ENCODE peak calls at places on chromosomes 11 and 22, in five cellular contexts. A is IMR-90, M is H9, B is neuronal stem cell, X is H1. K is an unnamed sample.

GRCh38 chr11:70539360-70540095 is 141.2 kb downstream of the CTTN start:
- DNase-seq in A (no peak), M (no peak), B (no peak), X (no peak), K (no peak)

GRCh38 chr11:35357893-35358292 is 61.5 kb downstream of the SLC1A2 start:
- DNase-seq in A (peak; percentile 81), M (no peak), B (no peak), X (no peak), K (peak; percentile 28)

GRCh38 chr11:117239295-117239694 is 6.8 kb downstream of the RNF214 start:
- DNase-seq in A (peak; percentile 96), M (no peak), B (no peak), X (no peak), K (peak; percentile 94)

GRCh38 chr22:26615830-26616435 is 1.9 kb downstream of the CRYBB1 start:
- DNase-seq in A (no peak), M (no peak), B (no peak), X (no peak), K (no peak)

GRCh38 chr22:40491990-40492631 is 121.7 kb downstream of the SGSM3 start:
- DNase-seq in A (peak; percentile 40), M (no peak), B (no peak), X (no peak), K (peak; percentile 82)

GRCh38 chr11:18088371-18088770 is 17.5 kb downstream of the SAAL1 start:
- DNase-seq in A (no peak), M (no peak), B (no peak), X (no peak), K (no peak)

GRCh38 chr11:130478204-130478701 is 29.8 kb downstream of the ADAMTS15 start:
- DNase-seq in A (peak; percentile 95), M (no peak), B (no peak), X (peak; percentile 44), K (peak; percentile 96)

GRCh38 chr11:74280494-74280893 is 30.9 kb downstream of the P4HA3 start:
- DNase-seq in A (no peak), M (no peak), B (no peak), X (no peak), K (no peak)

GRCh38 chr11:32586576-32587190 is 3.1 kb downstream of the EIF3M start:
- DNase-seq in A (peak; percentile 24), M (no peak), B (no peak), X (no peak), K (peak; percentile 47)

GRCh38 chr11:37525336-37525735 is 927.3 kb upstream of the RAG2 start:
- DNase-seq in A (peak; percentile 38), M (no peak), B (no peak), X (no peak), K (no peak)

GRCh38 chr11:130672911-130673310 is 224.5 kb downstream of the ADAMTS15 start:
- DNase-seq in A (peak; percentile 13), M (no peak), B (no peak), X (no peak), K (no peak)

GRCh38 chr11:11035331-11035730 is 177.5 kb upstream of the ZBED5 start:
- DNase-seq in A (no peak), M (no peak), B (no peak), X (no peak), K (no peak)

GRCh38 chr11:71156301-71156700 is 96.1 kb downstream of the SHANK2 start:
- DNase-seq in A (no peak), M (peak; percentile 13), B (no peak), X (no peak), K (no peak)

GRCh38 chr11:18457435-18457834 is 1.8 kb downstream of the LDHAL6A start:
- DNase-seq in A (no peak), M (no peak), B (no peak), X (no peak), K (no peak)

GRCh38 chr11:45331839-45332485 is 45.8 kb upstream of the SYT13 start:
- DNase-seq in A (no peak), M (no peak), B (no peak), X (no peak), K (no peak)

GRCh38 chr11:76629853-76630599 is 40.5 kb downstream of the LRRC32 start:
- DNase-seq in A (peak; percentile 18), M (no peak), B (no peak), X (no peak), K (no peak)

GRCh38 chr22:44193537-44193896 is 12.8 kb downstream of the PARVG start:
- DNase-seq in A (no peak), M (no peak), B (no peak), X (no peak), K (no peak)

GRCh38 chr11:123393312-123393927 is 36.6 kb upstream of the GRAMD1B start:
- DNase-seq in A (no peak), M (no peak), B (no peak), X (no peak), K (no peak)

GRCh38 chr11:113377606-113378005 is 10.0 kb upstream of the ANKK1 start:
- DNase-seq in A (peak; percentile 5), M (no peak), B (no peak), X (no peak), K (no peak)

GRCh38 chr11:106468531-106468930 is 391.1 kb downstream of the AASDHPPT start:
- DNase-seq in A (no peak), M (no peak), B (no peak), X (no peak), K (peak; percentile 65)
- H2BK15ac ChIP-seq in A (peak overlapping the region; percentile 45), M (no peak overlapping the region), B (no peak overlapping the region), X (no peak overlapping the region), K (no peak overlapping the region)

GRCh38 chr11:119089319-119089718 is 4.6 kb downstream of the HMBS start:
- DNase-seq in A (no peak), M (no peak), B (no peak), X (no peak), K (no peak)

GRCh38 chr11:119081682-119082081 is 3.0 kb upstream of the HMBS start:
- DNase-seq in A (no peak), M (no peak), B (no peak), X (no peak), K (no peak)

GRCh38 chr11:119085523-119085878 is 820 bp downstream of the HMBS start:
- DNase-seq in A (no peak), M (no peak), B (no peak), X (no peak), K (no peak)

GRCh38 chr11:119087747-119088241 is 3.1 kb downstream of the HMBS start:
- DNase-seq in A (no peak), M (no peak), B (no peak), X (no peak), K (no peak)

GRCh38 chr11:119084663-119085522 is at the start of gene HMBS:
- DNase-seq in A (peak; percentile 94), M (peak; percentile 96), B (peak; percentile 92), X (peak; percentile 97), K (peak; percentile 98)
- H4K91ac ChIP-seq in A (peak within 1 kb of the TSS; percentile 68), M (no peak within 1 kb of the TSS), B (no peak within 1 kb of the TSS), X (peak within 1 kb of the TSS; percentile 80), K (peak within 1 kb of the TSS; percentile 76)

GRCh38 chr22:31561238-31561887 is 65.0 kb downstream of the SFI1 start:
- DNase-seq in A (peak; percentile 77), M (peak; percentile 94), B (peak; percentile 63), X (peak; percentile 89), K (peak; percentile 84)
- H3K14ac ChIP-seq in A (no peak overlapping the region), M (no peak overlapping the region), B (no peak overlapping the region), X (no peak overlapping the region), K (no peak overlapping the region)

GRCh38 chr11:111119751-111120150 is 125.8 kb upstream of the POU2AF2 start:
- DNase-seq in A (no peak), M (no peak), B (no peak), X (no peak), K (no peak)

GRCh38 chr11:111123463-111124398 is 121.8 kb upstream of the POU2AF2 start:
- DNase-seq in A (no peak), M (no peak), B (no peak), X (no peak), K (no peak)

GRCh38 chr11:111115890-111116289 is 129.6 kb upstream of the POU2AF2 start:
- DNase-seq in A (no peak), M (no peak), B (no peak), X (no peak), K (no peak)

GRCh38 chr11:111120221-111120620 is 125.3 kb upstream of the POU2AF2 start:
- DNase-seq in A (no peak), M (no peak), B (no peak), X (no peak), K (no peak)

GRCh38 chr11:111120691-111121090 is 124.8 kb upstream of the POU2AF2 start:
- DNase-seq in A (no peak), M (no peak), B (no peak), X (no peak), K (no peak)
- H2BK15ac ChIP-seq in A (no peak overlapping the region), M (no peak overlapping the region), B (no peak overlapping the region), X (no peak overlapping the region), K (no peak overlapping the region)

DNA sequence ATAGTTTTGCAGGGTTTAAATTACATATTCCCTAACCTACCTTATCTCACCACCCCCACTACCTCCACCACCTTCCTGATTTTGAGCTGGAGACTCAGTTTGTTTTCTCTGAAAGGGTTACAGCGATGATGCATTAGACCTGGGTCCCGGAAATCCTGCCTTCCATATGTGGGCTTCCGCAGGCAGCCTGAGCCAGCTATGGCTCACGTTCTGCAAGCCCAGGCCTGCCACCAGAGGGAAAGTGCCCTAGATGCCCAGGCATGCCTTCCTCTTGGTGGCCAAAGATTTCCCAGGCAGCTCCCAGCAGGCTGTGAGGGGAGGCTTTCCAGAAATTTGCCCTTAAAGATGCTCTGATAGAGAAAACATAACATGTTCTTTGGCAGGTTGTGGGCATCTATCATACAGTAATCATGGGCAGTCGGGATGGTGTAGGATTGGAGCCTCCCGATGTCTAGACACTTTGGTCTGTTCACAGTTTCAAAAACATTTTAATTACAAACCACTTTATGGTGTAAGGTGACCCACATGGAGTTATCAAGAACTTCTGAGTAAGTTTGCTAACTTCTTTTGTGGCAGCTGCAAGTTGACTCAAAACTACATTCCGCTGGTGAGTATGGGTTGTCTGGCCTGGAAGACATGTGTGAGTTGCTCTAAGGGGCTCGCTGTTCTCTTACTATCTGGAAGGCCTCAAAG is 79.3 kb downstream of the MICAL2 start:
- DNase-seq in A (no peak), M (no peak), B (no peak), X (no peak), K (no peak)
- H4K91ac ChIP-seq in A (no peak overlapping the region), M (no peak overlapping the region), B (no peak overlapping the region), X (no peak overlapping the region), K (no peak overlapping the region)

GRCh38 chr11:68031136-68031459 is 617 bp downstream of the NDUFS8 start:
- DNase-seq in A (no peak), M (no peak), B (no peak), X (no peak), K (peak; percentile 26)
- H3K14ac ChIP-seq in A (peak overlapping the region; percentile 94), M (no peak overlapping the region), B (peak overlapping the region; percentile 31), X (no peak overlapping the region), K (no peak overlapping the region)

DNA sequence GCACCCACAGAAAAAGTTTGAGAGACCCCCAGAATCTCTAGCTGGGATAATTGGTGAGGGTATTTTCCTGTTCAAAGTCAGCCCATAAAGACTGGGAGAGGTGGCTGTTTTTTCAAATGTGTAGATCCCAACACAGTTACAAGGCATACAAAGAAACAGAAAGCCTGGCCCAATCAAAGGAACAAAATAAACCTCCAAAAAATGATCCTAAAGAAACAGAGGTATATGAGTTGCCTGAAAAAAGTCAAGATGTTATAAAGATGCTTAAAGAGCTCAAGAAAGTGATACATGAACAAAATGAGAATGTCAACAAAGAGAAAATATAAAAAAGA is 40.2 kb upstream of the MMP12 start:
- DNase-seq in A (no peak), M (no peak), B (no peak), X (no peak), K (no peak)
- H2BK15ac ChIP-seq in A (no peak overlapping the region), M (no peak overlapping the region), B (no peak overlapping the region), X (no peak overlapping the region), K (no peak overlapping the region)

K was measured in mesenchymal stem cell.